ENCODE peak calls at places on chromosomes 4 and X, in five cellular contexts. One of them, this sample, is unnamed. For H3K36me3 and H3K4me1, the result is how much of the 10 kb centered on the place peaks cover.

GRCh38 chr4:99317354-99317753 is 3.8 kb downstream of the ADH1B start:
- DNase-seq in uterus: no peak
- DNase-seq in colonic mucosa: no peak
- DNase-seq in lower lobe of right lung: no peak
- DNase-seq in esophagus squamous epithelium: no peak
- DNase-seq in this sample: no peak

GRCh38 chr4:88779431-88779830 is 81.8 kb upstream of the NAP1L5 start:
- DNase-seq in uterus: no peak
- DNase-seq in colonic mucosa: no peak
- DNase-seq in lower lobe of right lung: no peak
- DNase-seq in esophagus squamous epithelium: no peak
- DNase-seq in this sample: no peak

GRCh38 chr4:40251366-40251765 is 54.5 kb downstream of the RHOH start:
- DNase-seq in uterus: no peak
- DNase-seq in colonic mucosa: no peak
- DNase-seq in lower lobe of right lung: no peak
- DNase-seq in esophagus squamous epithelium: no peak
- DNase-seq in this sample: no peak

GRCh38 chr4:11543710-11544109 is 115.0 kb upstream of the HS3ST1 start:
- DNase-seq in uterus: no peak
- DNase-seq in colonic mucosa: no peak
- DNase-seq in lower lobe of right lung: no peak
- DNase-seq in esophagus squamous epithelium: no peak
- DNase-seq in this sample: no peak

GRCh38 chr4:165560941-165561340 is 182.1 kb downstream of the CPE start:
- DNase-seq in uterus: no peak
- DNase-seq in colonic mucosa: no peak
- DNase-seq in lower lobe of right lung: no peak
- DNase-seq in esophagus squamous epithelium: no peak
- DNase-seq in this sample: no peak

GRCh38 chr4:117479673-117480072 is 394.3 kb upstream of the TRAM1L1 start:
- DNase-seq in uterus: no peak
- DNase-seq in colonic mucosa: no peak
- DNase-seq in lower lobe of right lung: no peak
- DNase-seq in esophagus squamous epithelium: no peak
- DNase-seq in this sample: no peak

GRCh38 chr4:40626183-40626990 is 3.3 kb downstream of the RBM47 start:
- DNase-seq in uterus: no peak
- DNase-seq in colonic mucosa: peak
- DNase-seq in lower lobe of right lung: no peak
- DNase-seq in esophagus squamous epithelium: no peak
- DNase-seq in this sample: no peak

GRCh38 chrX:86981326-86981890 is 536.2 kb upstream of the KLHL4 start:
- DNase-seq in uterus: no peak
- DNase-seq in colonic mucosa: no peak
- DNase-seq in lower lobe of right lung: no peak
- DNase-seq in esophagus squamous epithelium: no peak
- DNase-seq in this sample: no peak

GRCh38 chrX:56564921-56565861 is 1.8 kb downstream of the UBQLN2 start:
- DNase-seq in uterus: no peak
- DNase-seq in colonic mucosa: peak
- DNase-seq in lower lobe of right lung: no peak
- DNase-seq in esophagus squamous epithelium: no peak
- DNase-seq in this sample: no peak

GRCh38 chrX:20531667-20532066 is 265.0 kb upstream of the RPS6KA3 start:
- DNase-seq in uterus: no peak
- DNase-seq in colonic mucosa: no peak
- DNase-seq in lower lobe of right lung: no peak
- DNase-seq in esophagus squamous epithelium: no peak
- DNase-seq in this sample: no peak

GRCh38 chr4:173284463-173284862 is 49.7 kb downstream of the HMGB2 start:
- DNase-seq in uterus: no peak
- DNase-seq in colonic mucosa: no peak
- DNase-seq in lower lobe of right lung: no peak
- DNase-seq in esophagus squamous epithelium: no peak
- DNase-seq in this sample: no peak

GRCh38 chr4:8509311-8509950 is 68.9 kb downstream of the TRMT44 start:
- DNase-seq in uterus: no peak
- DNase-seq in colonic mucosa: no peak
- DNase-seq in lower lobe of right lung: no peak
- DNase-seq in esophagus squamous epithelium: no peak
- DNase-seq in this sample: no peak

GRCh38 chrX:139052461-139052860 is 340.9 kb upstream of the FGF13 start:
- DNase-seq in uterus: no peak
- DNase-seq in colonic mucosa: no peak
- DNase-seq in lower lobe of right lung: no peak
- DNase-seq in esophagus squamous epithelium: no peak
- DNase-seq in this sample: no peak

GRCh38 chr4:143127621-143128020 is 57.1 kb upstream of the USP38 start:
- DNase-seq in uterus: no peak
- DNase-seq in colonic mucosa: no peak
- DNase-seq in lower lobe of right lung: no peak
- DNase-seq in esophagus squamous epithelium: no peak
- DNase-seq in this sample: no peak

GRCh38 chrX:44514272-44514671 is 28.4 kb downstream of the FUNDC1 start:
- DNase-seq in uterus: no peak
- DNase-seq in colonic mucosa: no peak
- DNase-seq in lower lobe of right lung: no peak
- DNase-seq in esophagus squamous epithelium: no peak
- DNase-seq in this sample: no peak

GRCh38 chrX:40282901-40283674 is 185.3 kb upstream of the BCOR start:
- DNase-seq in uterus: peak
- DNase-seq in colonic mucosa: no peak
- DNase-seq in lower lobe of right lung: no peak
- DNase-seq in esophagus squamous epithelium: no peak
- DNase-seq in this sample: no peak

GRCh38 chr4:98970386-98970785 is 25.1 kb upstream of the METAP1 start:
- DNase-seq in uterus: no peak
- DNase-seq in colonic mucosa: no peak
- DNase-seq in lower lobe of right lung: no peak
- DNase-seq in esophagus squamous epithelium: no peak
- DNase-seq in this sample: no peak

GRCh38 chrX:50691820-50692219 is 122.2 kb downstream of the SHROOM4 start:
- DNase-seq in uterus: no peak
- DNase-seq in colonic mucosa: peak
- DNase-seq in lower lobe of right lung: no peak
- DNase-seq in esophagus squamous epithelium: no peak
- DNase-seq in this sample: no peak

GRCh38 chr4:83109480-83110221 is 4.9 kb downstream of the PLAC8 start:
- DNase-seq in uterus: no peak
- DNase-seq in colonic mucosa: peak
- DNase-seq in lower lobe of right lung: peak
- DNase-seq in esophagus squamous epithelium: no peak
- DNase-seq in this sample: peak

GRCh38 chr4:159632031-159632430 is 529.2 kb downstream of the RAPGEF2 start:
- DNase-seq in uterus: no peak
- DNase-seq in colonic mucosa: no peak
- DNase-seq in lower lobe of right lung: no peak
- DNase-seq in esophagus squamous epithelium: no peak
- DNase-seq in this sample: no peak

GRCh38 chr4:174550541-174550940 is 28.3 kb upstream of the HPGD start:
- DNase-seq in uterus: no peak
- DNase-seq in colonic mucosa: no peak
- DNase-seq in lower lobe of right lung: no peak
- DNase-seq in esophagus squamous epithelium: no peak
- DNase-seq in this sample: no peak

GRCh38 chr4:184163813-184164212 is 53.9 kb downstream of the ENPP6 start:
- DNase-seq in uterus: no peak
- DNase-seq in colonic mucosa: peak
- DNase-seq in lower lobe of right lung: peak
- DNase-seq in esophagus squamous epithelium: no peak
- DNase-seq in this sample: no peak

GRCh38 chrX:54530358-54530900 is 410 bp downstream of the GNL3L start:
- DNase-seq in uterus: no peak
- DNase-seq in colonic mucosa: no peak
- DNase-seq in lower lobe of right lung: no peak
- DNase-seq in esophagus squamous epithelium: no peak
- DNase-seq in this sample: no peak

GRCh38 chrX:115940888-115941332 is 229.6 kb upstream of the AGTR2 start:
- DNase-seq in uterus: peak
- DNase-seq in colonic mucosa: peak
- DNase-seq in lower lobe of right lung: no peak
- DNase-seq in esophagus squamous epithelium: no peak
- DNase-seq in this sample: peak

GRCh38 chr4:87109945-87110344 is 110.5 kb downstream of the KLHL8 start:
- DNase-seq in uterus: no peak
- DNase-seq in colonic mucosa: no peak
- DNase-seq in lower lobe of right lung: no peak
- DNase-seq in esophagus squamous epithelium: no peak
- DNase-seq in this sample: no peak

GRCh38 chr4:87105101-87105852 is 115.1 kb downstream of the KLHL8 start:
- DNase-seq in uterus: no peak
- DNase-seq in colonic mucosa: no peak
- DNase-seq in lower lobe of right lung: no peak
- DNase-seq in esophagus squamous epithelium: no peak
- DNase-seq in this sample: no peak

GRCh38 chr4:87112063-87112462 is 108.4 kb downstream of the KLHL8 start:
- DNase-seq in uterus: no peak
- DNase-seq in colonic mucosa: no peak
- DNase-seq in lower lobe of right lung: no peak
- DNase-seq in esophagus squamous epithelium: no peak
- DNase-seq in this sample: no peak

GRCh38 chr4:87108142-87108546 is 112.3 kb downstream of the KLHL8 start:
- DNase-seq in uterus: peak
- DNase-seq in colonic mucosa: no peak
- DNase-seq in lower lobe of right lung: no peak
- DNase-seq in esophagus squamous epithelium: no peak
- DNase-seq in this sample: peak

DNA sequence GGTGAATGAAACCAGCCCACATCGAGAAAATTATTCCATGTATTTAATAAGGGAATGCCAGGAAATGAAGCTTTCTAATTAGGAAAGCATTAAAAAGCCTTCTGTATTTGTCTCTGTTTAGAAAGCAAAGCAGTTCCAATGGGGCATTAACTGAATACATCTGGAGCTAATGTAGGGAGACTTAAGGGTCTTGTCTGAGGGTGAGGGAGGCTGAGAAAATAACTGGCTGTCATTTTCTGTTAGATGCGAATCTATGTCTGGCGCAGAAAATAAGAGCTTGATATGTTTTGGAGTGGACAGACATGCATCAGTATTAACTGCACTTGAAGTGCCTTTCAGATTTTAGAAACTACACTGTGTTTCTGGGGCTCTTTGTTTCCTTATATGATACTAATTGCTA is 111.3 kb downstream of the KLHL8 start:
- DNase-seq in uterus: no peak
- DNase-seq in colonic mucosa: no peak
- DNase-seq in lower lobe of right lung: no peak
- DNase-seq in esophagus squamous epithelium: no peak
- DNase-seq in this sample: no peak
- H3K36me3 ChIP-seq in uterus: under half
- H3K36me3 ChIP-seq in colonic mucosa: under half
- H3K36me3 ChIP-seq in lower lobe of right lung: half or more
- H3K36me3 ChIP-seq in esophagus squamous epithelium: under half
- H3K36me3 ChIP-seq in this sample: under half

DNA sequence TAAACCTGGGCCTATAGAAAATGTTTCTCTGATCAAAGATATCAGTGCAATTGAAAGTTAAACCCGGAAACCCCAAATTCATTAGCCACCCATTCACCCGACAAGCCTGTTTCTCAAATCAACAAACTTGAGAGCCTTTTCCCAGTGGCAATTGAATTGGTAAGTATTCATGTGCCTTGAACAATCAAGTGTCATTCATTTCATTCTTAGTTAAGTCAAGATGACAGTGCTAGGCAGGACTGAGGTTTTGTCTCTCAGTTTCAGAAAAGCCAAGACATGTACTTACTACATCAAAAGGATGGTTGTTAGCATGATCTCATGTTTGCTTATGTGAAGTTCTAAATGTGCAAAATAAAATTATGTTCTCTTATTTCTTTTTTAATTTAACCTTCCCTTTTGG is 32.3 kb downstream of the CC2D2A start:
- DNase-seq in uterus: no peak
- DNase-seq in colonic mucosa: no peak
- DNase-seq in lower lobe of right lung: no peak
- DNase-seq in esophagus squamous epithelium: no peak
- DNase-seq in this sample: no peak
- H3K4me1 ChIP-seq in uterus: under half
- H3K4me1 ChIP-seq in colonic mucosa: under half
- H3K4me1 ChIP-seq in lower lobe of right lung: under half
- H3K4me1 ChIP-seq in esophagus squamous epithelium: under half
- H3K4me1 ChIP-seq in this sample: under half

GRCh38 chrX:29617276-29617675 is 598.1 kb upstream of the MAGEB2 start:
- DNase-seq in uterus: no peak
- DNase-seq in colonic mucosa: no peak
- DNase-seq in lower lobe of right lung: no peak
- DNase-seq in esophagus squamous epithelium: no peak
- DNase-seq in this sample: no peak

DNA sequence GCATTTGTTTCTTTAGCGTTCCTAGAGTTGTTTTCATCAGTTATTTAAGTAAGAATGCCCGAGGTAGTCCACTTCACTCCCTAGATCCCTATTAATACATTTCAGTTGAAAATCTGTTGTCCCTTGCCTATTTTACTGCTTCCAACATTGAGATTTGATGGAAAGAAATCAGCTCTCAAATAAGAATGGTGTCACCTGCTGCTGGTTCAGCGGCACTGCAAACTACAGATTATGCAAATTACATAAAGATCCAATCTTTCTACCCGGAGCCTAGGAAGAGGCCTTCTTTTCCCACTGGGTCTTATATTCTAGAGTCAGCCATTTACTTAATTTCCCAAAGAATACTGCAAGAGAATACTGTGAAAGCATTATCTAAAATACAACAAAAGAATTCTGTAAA is 597.6 kb upstream of the MAGEB2 start:
- DNase-seq in uterus: no peak
- DNase-seq in colonic mucosa: no peak
- DNase-seq in lower lobe of right lung: no peak
- DNase-seq in esophagus squamous epithelium: no peak
- DNase-seq in this sample: no peak
- TF ChIP-seq CTCF in uterus: no peak
- TF ChIP-seq CTCF in colonic mucosa: no peak
- TF ChIP-seq CTCF in lower lobe of right lung: no peak
- TF ChIP-seq CTCF in esophagus squamous epithelium: no peak
- TF ChIP-seq CTCF in this sample: no peak

DNA sequence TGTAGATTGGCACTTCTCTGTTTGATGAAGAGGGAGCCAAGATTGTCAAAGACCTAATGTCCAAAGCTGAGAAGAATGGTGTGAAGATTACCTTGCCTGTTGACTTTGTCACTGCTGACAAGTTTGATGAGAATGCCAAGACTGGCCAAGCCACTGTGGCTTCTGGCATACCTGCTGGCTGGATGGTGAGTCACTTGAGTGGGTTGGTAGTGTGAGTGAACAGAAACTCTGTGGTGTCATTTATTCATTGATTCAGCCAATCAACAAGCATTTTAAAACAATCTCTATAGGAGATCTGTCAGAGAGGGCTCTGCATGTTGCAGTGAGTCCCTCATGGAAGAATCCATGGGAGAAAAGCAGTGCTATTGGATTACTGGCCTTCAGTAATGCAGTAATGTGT is 16.3 kb downstream of the TAF9B start:
- DNase-seq in uterus: no peak
- DNase-seq in colonic mucosa: no peak
- DNase-seq in lower lobe of right lung: no peak
- DNase-seq in esophagus squamous epithelium: no peak
- DNase-seq in this sample: no peak
- H3K36me3 ChIP-seq in uterus: under half
- H3K36me3 ChIP-seq in colonic mucosa: under half
- H3K36me3 ChIP-seq in lower lobe of right lung: half or more
- H3K36me3 ChIP-seq in esophagus squamous epithelium: under half
- H3K36me3 ChIP-seq in this sample: under half